ENCODE peak calls at places on chromosomes 3 and 15, in five cellular contexts. F is pancreas, T is lower leg skin, Y is dorsolateral prefrontal cortex, E is esophagus squamous epithelium. R is an unnamed sample.

GRCh38 chr15:74520407-74520806 is 20.6 kb upstream of the ARID3B start:
- DNase-seq in F (no peak), T (no peak), Y (no peak), E (no peak), R (no peak)

GRCh38 chr3:184770541-184770940 is 41.4 kb upstream of the VPS8 start:
- DNase-seq in F (no peak), T (no peak), Y (no peak), E (no peak), R (no peak)

GRCh38 chr3:72818092-72818721 is 30.0 kb downstream of the SHQ1 start:
- DNase-seq in F (no peak), T (no peak), Y (no peak), E (no peak), R (no peak)

GRCh38 chr3:11845661-11846060 is 1.0 kb downstream of the TAMM41 start:
- DNase-seq in F (no peak), T (no peak), Y (no peak), E (no peak), R (no peak)

GRCh38 chr3:133479895-133480669 is 80.2 kb downstream of the BFSP2 start:
- DNase-seq in F (no peak), T (no peak), Y (no peak), E (no peak), R (peak; percentile 93)

GRCh38 chr3:146250449-146251382 is at the start of gene PLSCR4:
- DNase-seq in F (peak; percentile 78), T (peak; percentile 93), Y (no peak), E (peak; percentile 6), R (no peak)

GRCh38 chr15:91384189-91384720 is 284.2 kb downstream of the SV2B start:
- DNase-seq in F (no peak), T (no peak), Y (no peak), E (no peak), R (no peak)

GRCh38 chr3:105516972-105517371 is 150.3 kb downstream of the ALCAM start:
- DNase-seq in F (no peak), T (no peak), Y (no peak), E (no peak), R (no peak)

GRCh38 chr15:85091990-85092389 is 110.3 kb downstream of the PDE8A start:
- DNase-seq in F (no peak), T (no peak), Y (no peak), E (no peak), R (no peak)

GRCh38 chr15:70892002-70892911 is at the start of the genes LRRC49 and THAP10:
- DNase-seq in F (peak; percentile 73), T (peak; percentile 96), Y (peak; percentile 90), E (peak; percentile 30), R (peak; percentile 64)

GRCh38 chr15:70892912-70893560 is 410 bp downstream of the LRRC49 start:
- DNase-seq in F (no peak), T (no peak), Y (no peak), E (no peak), R (no peak)
- H3K4me3 ChIP-seq in F (peak overlapping the region; percentile 74), T (peak overlapping the region; percentile 52), Y (peak overlapping the region; percentile 97), E (peak overlapping the region; percentile 77), R (peak overlapping the region; percentile 66)

DNA sequence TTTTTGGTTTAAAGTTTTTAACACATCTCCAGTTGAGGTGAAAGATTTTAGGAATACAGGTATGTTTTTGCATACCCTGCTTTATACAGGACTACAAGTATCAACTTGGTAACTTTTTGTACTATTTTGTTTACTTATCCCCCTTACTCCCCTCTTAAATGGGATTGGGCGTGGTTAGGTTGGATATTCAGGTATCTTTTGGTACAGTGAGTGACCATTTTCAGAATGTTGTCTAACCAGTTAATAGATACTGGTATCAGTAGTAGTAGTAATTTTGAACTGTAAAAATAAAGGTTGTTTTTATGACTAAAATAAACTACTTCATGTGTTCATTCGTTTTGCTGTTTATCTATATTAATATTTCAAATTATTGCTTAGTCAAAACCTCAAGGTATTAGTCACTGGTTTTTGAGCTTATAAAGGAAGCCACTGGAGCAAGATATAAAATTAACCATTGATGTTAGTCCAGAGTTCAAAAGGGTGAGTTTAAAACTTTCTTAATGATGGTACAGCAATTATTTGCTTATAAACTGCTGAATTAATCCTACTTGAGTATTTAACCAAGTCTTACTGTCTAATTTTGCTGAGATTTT is 3.3 kb downstream of the MME start:
- DNase-seq in F (no peak), T (no peak), Y (no peak), E (no peak), R (no peak)
- H3K4me3 ChIP-seq in F (no peak overlapping the region), T (no peak overlapping the region), Y (no peak overlapping the region), E (no peak overlapping the region), R (no peak overlapping the region)

GRCh38 chr15:71146597-71146996 is 31.3 kb downstream of the THSD4 start:
- DNase-seq in F (peak; percentile 56), T (no peak), Y (no peak), E (no peak), R (no peak)

GRCh38 chr15:71148048-71148447 is 32.8 kb downstream of the THSD4 start:
- DNase-seq in F (no peak), T (no peak), Y (no peak), E (no peak), R (no peak)

GRCh38 chr15:71151061-71151460 is 35.8 kb downstream of the THSD4 start:
- DNase-seq in F (no peak), T (no peak), Y (no peak), E (no peak), R (no peak)

GRCh38 chr15:71152542-71152941 is 37.3 kb downstream of the THSD4 start:
- DNase-seq in F (no peak), T (no peak), Y (no peak), E (no peak), R (no peak)

GRCh38 chr15:71149645-71150557 is 34.6 kb downstream of the THSD4 start:
- DNase-seq in F (peak; percentile 47), T (no peak), Y (no peak), E (no peak), R (no peak)
- H3K4me3 ChIP-seq in F (no peak overlapping the region), T (no peak overlapping the region), Y (no peak overlapping the region), E (no peak overlapping the region), R (no peak overlapping the region)

DNA sequence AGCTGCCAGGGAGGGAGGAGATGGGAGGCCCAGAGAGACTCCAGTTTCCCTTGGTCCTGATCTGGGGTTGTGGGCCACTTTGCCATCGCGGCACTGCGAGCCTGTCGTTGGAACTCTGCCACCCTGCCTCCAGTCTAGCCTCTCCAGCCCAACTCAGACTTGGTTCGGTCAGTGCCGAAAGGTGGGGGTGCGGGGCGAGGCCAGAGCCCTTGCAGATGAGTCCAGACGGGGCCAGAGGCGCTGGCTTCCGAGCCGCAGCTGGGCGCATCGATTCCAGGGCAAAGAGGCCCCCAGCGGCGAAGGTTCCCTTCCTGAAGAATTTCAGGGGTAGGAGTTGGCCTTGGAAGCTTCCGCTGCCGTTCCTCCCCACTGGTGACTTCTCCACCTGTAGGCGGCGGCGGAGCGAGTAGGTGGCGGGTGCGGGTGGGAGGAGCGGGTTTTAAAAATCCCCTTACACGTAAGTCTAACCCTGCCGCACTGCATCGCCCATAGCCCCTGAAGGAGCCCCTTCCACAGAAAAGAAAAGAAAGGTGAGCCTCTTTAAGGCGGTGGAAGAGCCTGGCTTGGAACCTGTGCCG is 5.1 kb downstream of the WNT5A start:
- DNase-seq in F (peak; percentile 50), T (no peak), Y (no peak), E (no peak), R (no peak)
- H3K4me3 ChIP-seq in F (peak overlapping the region; percentile 39), T (no peak overlapping the region), Y (peak overlapping the region; percentile 43), E (peak overlapping the region; percentile 44), R (peak overlapping the region; percentile 13)

GRCh38 chr3:192514754-192515660 is 212.3 kb downstream of the FGF12 start:
- DNase-seq in F (peak; percentile 80), T (peak; percentile 83), Y (peak; percentile 52), E (no peak), R (no peak)
- H3K4me3 ChIP-seq in F (peak overlapping the region; percentile 64), T (no peak overlapping the region), Y (peak overlapping the region; percentile 60), E (peak overlapping the region; percentile 43), R (no peak overlapping the region)

DNA sequence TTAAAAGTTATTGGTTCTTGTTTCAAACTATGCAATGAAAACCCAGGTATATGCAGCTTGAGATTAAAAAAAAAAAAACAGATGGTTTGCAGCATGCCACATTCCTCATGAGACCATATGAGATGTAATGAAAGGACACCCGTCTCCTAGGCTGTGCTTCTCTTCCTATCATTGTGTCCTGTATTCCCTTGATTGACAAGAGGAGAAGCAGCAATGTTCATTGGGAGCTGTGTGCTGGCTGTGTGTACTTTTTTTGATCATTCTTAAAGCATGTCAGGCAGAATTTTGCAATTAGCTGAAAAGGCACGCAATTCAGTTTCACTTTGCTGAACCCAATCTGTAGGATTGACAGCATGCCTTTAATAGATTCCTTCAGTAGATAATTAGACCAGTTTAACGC is 114.0 kb downstream of the NSUN3 start:
- DNase-seq in F (no peak), T (no peak), Y (no peak), E (no peak), R (no peak)
- H3K4me3 ChIP-seq in F (no peak overlapping the region), T (no peak overlapping the region), Y (no peak overlapping the region), E (no peak overlapping the region), R (no peak overlapping the region)

GRCh38 chr3:190863119-190863465 is 598 bp upstream of the GMNC start:
- DNase-seq in F (no peak), T (no peak), Y (no peak), E (no peak), R (no peak)
- H3K4me3 ChIP-seq in F (peak overlapping the region; percentile 61), T (peak overlapping the region; percentile 56), Y (peak overlapping the region; percentile 62), E (peak overlapping the region; percentile 45), R (peak overlapping the region; percentile 11)

GRCh38 chr15:38069001-38069400 is 134.6 kb downstream of the TMCO5A start:
- DNase-seq in F (no peak), T (no peak), Y (no peak), E (no peak), R (peak; percentile 54)

GRCh38 chr15:38068600-38068999 is 134.2 kb downstream of the TMCO5A start:
- DNase-seq in F (no peak), T (no peak), Y (no peak), E (no peak), R (no peak)

GRCh38 chr15:38071211-38071972 is 137.0 kb downstream of the TMCO5A start:
- DNase-seq in F (no peak), T (no peak), Y (no peak), E (no peak), R (no peak)

GRCh38 chr15:38070778-38071177 is 136.3 kb downstream of the TMCO5A start:
- DNase-seq in F (no peak), T (no peak), Y (no peak), E (no peak), R (no peak)

DNA sequence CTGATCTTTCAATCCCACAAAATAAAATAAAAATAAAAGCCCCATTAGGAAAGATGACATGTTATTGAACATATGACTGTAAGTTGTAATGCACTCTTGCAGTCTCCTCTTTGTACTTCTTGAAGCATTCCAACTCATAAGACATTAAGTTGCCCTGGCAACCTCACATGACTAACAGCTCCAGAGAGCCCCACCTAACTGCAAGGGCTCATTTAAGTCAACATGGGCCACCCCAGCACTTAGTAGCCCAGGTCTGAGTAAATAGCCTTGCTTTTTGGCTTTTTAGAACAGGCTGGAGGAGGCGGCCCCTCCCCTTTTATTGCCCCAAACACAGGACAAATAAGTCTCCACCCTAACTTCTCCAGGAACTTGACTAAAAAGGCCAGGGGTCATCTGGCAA is 135.1 kb downstream of the TMCO5A start:
- DNase-seq in F (no peak), T (peak; percentile 87), Y (no peak), E (no peak), R (no peak)
- H3K4me3 ChIP-seq in F (no peak overlapping the region), T (no peak overlapping the region), Y (peak overlapping the region; percentile 31), E (peak overlapping the region; percentile 22), R (no peak overlapping the region)

DNA sequence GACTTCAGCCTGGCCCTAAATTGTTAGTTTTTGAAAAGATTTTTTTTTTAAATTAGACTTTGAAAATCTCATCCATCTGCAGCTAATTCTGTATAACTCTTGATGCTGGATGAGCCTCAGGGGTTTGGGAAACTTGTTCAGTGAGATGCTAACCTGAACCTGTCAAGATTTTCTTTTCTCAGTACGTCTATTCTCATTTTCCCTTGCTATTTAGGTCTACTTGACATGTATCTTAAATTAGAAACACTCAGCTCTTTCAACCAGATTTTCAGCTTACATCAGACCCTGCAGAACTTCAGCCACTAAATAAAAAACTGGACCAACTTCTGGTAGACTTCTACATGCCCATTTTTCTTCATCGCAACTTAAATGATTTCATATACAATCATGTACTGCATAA is 61.4 kb downstream of the MFSD1 start:
- DNase-seq in F (no peak), T (no peak), Y (no peak), E (no peak), R (no peak)
- H3K4me3 ChIP-seq in F (no peak overlapping the region), T (no peak overlapping the region), Y (no peak overlapping the region), E (no peak overlapping the region), R (no peak overlapping the region)